ENCODE peak calls at places on chromosomes 1 and 21, in ten cellular contexts. E, D, R, M, F, C, L, B, A and P are unnamed samples.

GRCh38 chr1:109786531-109787021 is 22.9 kb upstream of the EPS8L3 start:
- DNase-seq in E (peak; percentile 51), D (no peak), R (no peak), M (no peak), F (no peak), C (no peak), L (peak; percentile 16), B (no peak), A (no peak), P (no peak)

GRCh38 chr21:44750675-44751025 is 39.3 kb upstream of the TSPEAR start:
- DNase-seq in E (no peak), D (no peak), R (no peak), M (no peak), F (no peak), C (no peak), L (no peak), B (no peak), A (no peak), P (no peak)

GRCh38 chr1:212760126-212760823 is 31.3 kb downstream of the NSL1 start:
- DNase-seq in E (no peak), D (no peak), R (peak; percentile 27), M (no peak), F (peak; percentile 48), C (no peak), L (no peak), B (no peak), A (no peak), P (peak; percentile 46)

GRCh38 chr1:245704765-245705164 is 550.0 kb downstream of the KIF26B start:
- DNase-seq in E (no peak), D (no peak), R (no peak), M (no peak), F (no peak), C (peak; percentile 80), L (no peak), B (no peak), A (no peak), P (no peak)

GRCh38 chr1:237146247-237146646 is 104.3 kb downstream of the RYR2 start:
- DNase-seq in E (no peak), D (no peak), R (no peak), M (no peak), F (no peak), C (no peak), L (no peak), B (no peak), A (no peak), P (no peak)

GRCh38 chr1:97038410-97038809 is 316.8 kb downstream of the PTBP2 start:
- DNase-seq in E (no peak), D (no peak), R (no peak), M (no peak), F (no peak), C (peak; percentile 64), L (no peak), B (no peak), A (no peak), P (no peak)

GRCh38 chr1:111481387-111482221 is 7.8 kb downstream of the C1orf162 start:
- DNase-seq in E (peak; percentile 92), D (peak; percentile 78), R (peak; percentile 78), M (peak; percentile 76), F (peak; percentile 64), C (peak; percentile 45), L (peak; percentile 80), B (peak; percentile 23), A (no peak), P (peak; percentile 50)

GRCh38 chr1:166197141-166197540 is 30.3 kb upstream of the FAM78B start:
- DNase-seq in E (no peak), D (no peak), R (no peak), M (no peak), F (no peak), C (peak; percentile 85), L (no peak), B (no peak), A (no peak), P (no peak)

GRCh38 chr21:41761211-41762181 is 5.4 kb downstream of the RIPK4 start:
- DNase-seq in E (peak; percentile 84), D (no peak), R (peak; percentile 71), M (peak; percentile 57), F (no peak), C (no peak), L (peak; percentile 70), B (no peak), A (no peak), P (no peak)

GRCh38 chr1:94667716-94668282 is 126.2 kb upstream of the F3 start:
- DNase-seq in E (no peak), D (no peak), R (no peak), M (no peak), F (no peak), C (no peak), L (no peak), B (no peak), A (no peak), P (no peak)

GRCh38 chr1:66729130-66729922 is 22.9 kb upstream of the DYNLT5 start:
- DNase-seq in E (no peak), D (no peak), R (no peak), M (no peak), F (no peak), C (no peak), L (no peak), B (no peak), A (no peak), P (no peak)

GRCh38 chr1:156476501-156477298 is 23.9 kb downstream of the MEF2D start:
- DNase-seq in E (peak; percentile 86), D (peak; percentile 75), R (no peak), M (peak; percentile 44), F (peak; percentile 43), C (peak; percentile 86), L (peak; percentile 62), B (no peak), A (no peak), P (no peak)

GRCh38 chr21:44911384-44912157 is 9.1 kb downstream of the ITGB2 start:
- DNase-seq in E (peak; percentile 91), D (no peak), R (peak; percentile 82), M (peak; percentile 81), F (no peak), C (no peak), L (peak; percentile 80), B (peak; percentile 29), A (peak; percentile 97), P (peak; percentile 72)

GRCh38 chr21:45003331-45004058 is 63.7 kb downstream of the SLX9 start:
- DNase-seq in E (peak; percentile 77), D (peak; percentile 10), R (peak; percentile 16), M (peak; percentile 17), F (peak; percentile 3), C (peak; percentile 11), L (peak; percentile 22), B (no peak), A (no peak), P (no peak)

GRCh38 chr21:34996304-34997081 is 52.6 kb downstream of the RUNX1 start:
- DNase-seq in E (no peak), D (no peak), R (no peak), M (no peak), F (no peak), C (peak; percentile 64), L (peak; percentile 84), B (no peak), A (no peak), P (no peak)
- H3K4me1 ChIP-seq in E (no peaks in the 10 kb centered on the region), D (peaks cover 2% of the 10 kb centered on the region), R (peaks cover 7% of the 10 kb centered on the region), M (peaks cover 29% of the 10 kb centered on the region), F (no peaks in the 10 kb centered on the region), C (peaks cover 12% of the 10 kb centered on the region), L (no peaks in the 10 kb centered on the region), B (peaks cover 46% of the 10 kb centered on the region), A (no peaks in the 10 kb centered on the region), P (peaks cover 86% of the 10 kb centered on the region)

DNA sequence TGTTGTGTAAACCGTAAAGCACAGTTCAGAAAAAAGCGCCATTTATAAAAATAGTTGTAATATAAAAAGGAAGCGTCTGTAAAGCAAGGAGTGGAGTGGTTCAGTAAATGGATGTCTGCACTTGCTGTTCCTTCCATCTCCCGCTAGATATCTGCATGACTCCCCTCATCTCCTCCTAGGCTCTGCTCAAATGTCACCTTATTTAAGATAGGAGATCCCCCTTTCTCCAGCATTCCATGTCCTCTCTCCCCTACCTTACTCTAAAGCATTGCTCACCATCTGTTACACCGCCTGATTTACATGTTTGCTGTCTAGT is 745 bp downstream of the MUL1 start:
- DNase-seq in E (no peak), D (no peak), R (no peak), M (no peak), F (no peak), C (no peak), L (no peak), B (no peak), A (no peak), P (no peak)
- H3K4me3 ChIP-seq in E (peak overlapping the region; percentile 81), D (peak overlapping the region; percentile 93), R (peak overlapping the region; percentile 99), M (peak overlapping the region; percentile 96), F (peak overlapping the region; percentile 89), C (peak overlapping the region; percentile 80), L (peak overlapping the region; percentile 78), B (peak overlapping the region; percentile 89), A (peak overlapping the region; percentile 97), P (peak overlapping the region; percentile 91)

GRCh38 chr1:179080866-179081695 is 789 bp upstream of the TOR3A start:
- DNase-seq in E (no peak), D (no peak), R (no peak), M (no peak), F (no peak), C (no peak), L (no peak), B (peak; percentile 50), A (no peak), P (peak; percentile 43)

GRCh38 chr1:179083533-179083932 is 1.7 kb downstream of the TOR3A start:
- DNase-seq in E (no peak), D (no peak), R (no peak), M (no peak), F (no peak), C (no peak), L (no peak), B (no peak), A (no peak), P (peak; percentile 13)

GRCh38 chr1:179083031-179083345 is 1.1 kb downstream of the TOR3A start:
- DNase-seq in E (no peak), D (no peak), R (no peak), M (no peak), F (no peak), C (peak; percentile 47), L (no peak), B (peak; percentile 13), A (no peak), P (peak; percentile 26)

GRCh38 chr1:179082308-179083030 is 599 bp downstream of the TOR3A start:
- DNase-seq in E (peak; percentile 82), D (peak; percentile 47), R (peak; percentile 50), M (peak; percentile 39), F (peak; percentile 29), C (no peak), L (no peak), B (peak; percentile 25), A (peak; percentile 85), P (peak; percentile 34)

GRCh38 chr1:179081696-179082307 is at the start of gene TOR3A:
- DNase-seq in E (peak; percentile 96), D (peak; percentile 90), R (peak; percentile 96), M (peak; percentile 92), F (peak; percentile 93), C (peak; percentile 92), L (peak; percentile 94), B (peak; percentile 67), A (peak; percentile 97), P (peak; percentile 80)
- H3K4me1 ChIP-seq in E (no peaks in the 10 kb centered on the region), D (peaks cover 4% of the 10 kb centered on the region), R (peaks cover 13% of the 10 kb centered on the region), M (peaks cover 25% of the 10 kb centered on the region), F (no peaks in the 10 kb centered on the region), C (peaks cover 2% of the 10 kb centered on the region), L (peaks cover 15% of the 10 kb centered on the region), B (peaks cover 25% of the 10 kb centered on the region), A (peaks cover 9% of the 10 kb centered on the region), P (peaks cover 23% of the 10 kb centered on the region)

DNA sequence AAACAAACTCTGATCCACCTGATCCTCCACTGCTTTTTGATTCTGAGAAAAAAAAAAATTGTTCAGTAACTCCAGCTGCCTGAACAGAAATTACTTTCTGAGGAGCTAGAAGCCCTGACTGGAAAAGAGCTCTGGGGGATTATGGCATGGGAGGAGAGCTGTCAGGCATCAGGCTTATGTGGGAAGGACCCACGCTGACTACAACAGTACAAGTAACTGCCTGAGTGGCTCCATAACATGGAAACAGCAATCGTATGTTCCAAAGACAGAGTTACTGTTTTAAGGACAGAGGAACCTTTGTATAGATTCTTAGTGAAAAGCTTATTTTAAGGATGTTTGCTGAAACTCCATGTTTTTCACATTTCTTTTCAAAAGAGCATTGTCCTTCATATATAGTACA is 1.2 kb upstream of the ANGPTL7 start:
- DNase-seq in E (no peak), D (no peak), R (no peak), M (no peak), F (no peak), C (no peak), L (no peak), B (no peak), A (no peak), P (no peak)
- H3K4me3 ChIP-seq in E (no peak overlapping the region), D (no peak overlapping the region), R (no peak overlapping the region), M (no peak overlapping the region), F (no peak overlapping the region), C (no peak overlapping the region), L (no peak overlapping the region), B (no peak overlapping the region), A (no peak overlapping the region), P (no peak overlapping the region)